ENCODE peak calls at places on chromosome 5, in eight cellular contexts. F, O, R, W, D, H, Y and T are unnamed samples.
A peak's percentile ranks its signal among the peaks of the same experiment; 100 is the strongest.

GRCh38 chr5:151363673-151364072 is 16.3 kb upstream of the SLC36A2 start:
- DNase-seq in W (no peak), O (no peak), F (no peak), Y (no peak), R (no peak), H (no peak), D (no peak), T (no peak)

GRCh38 chr5:151717390-151717789 is 30.7 kb upstream of the SPARC start:
- DNase-seq in Y (no peak), O (no peak), R (no peak), H (no peak), D (no peak), F (no peak), W (no peak), T (no peak)

GRCh38 chr5:151892393-151892792 is 32.3 kb downstream of the GLRA1 start:
- DNase-seq in Y (no peak), W (no peak), F (no peak), R (no peak), O (no peak), D (no peak), H (no peak), T (no peak)

GRCh38 chr5:149794338-149795023 is 64.4 kb downstream of the PPARGC1B start:
- DNase-seq in F (no peak), D (no peak), H (peak; percentile 65), W (no peak), R (no peak), Y (no peak), O (no peak), T (no peak)

GRCh38 chr5:83559141-83559785 is 87.7 kb downstream of the VCAN start:
- DNase-seq in D (no peak), F (no peak), R (peak; percentile 28), O (no peak), H (no peak), Y (no peak), W (no peak), T (no peak)

GRCh38 chr5:155106221-155106620 is 92.7 kb downstream of the KIF4B start:
- DNase-seq in O (no peak), Y (no peak), W (no peak), R (no peak), D (no peak), H (no peak), F (no peak), T (no peak)

GRCh38 chr5:170573119-170573518 is 69.3 kb downstream of the KCNIP1 start:
- DNase-seq in Y (no peak), F (no peak), R (no peak), O (no peak), H (no peak), D (no peak), W (no peak), T (no peak)

GRCh38 chr5:15682122-15682521 is 182.1 kb downstream of the FBXL7 start:
- DNase-seq in O (no peak), W (no peak), D (no peak), Y (no peak), F (no peak), H (no peak), R (no peak), T (no peak)

GRCh38 chr5:115530426-115530825 is 14.1 kb downstream of the FEM1C start:
- DNase-seq in H (no peak), D (peak; percentile 89), F (peak; percentile 24), R (no peak), Y (no peak), O (no peak), W (no peak), T (peak; percentile 71)

GRCh38 chr5:100683881-100684280 is 148.7 kb downstream of the FAM174A start:
- DNase-seq in R (no peak), W (no peak), D (no peak), H (no peak), F (no peak), Y (no peak), O (no peak), T (no peak)

GRCh38 chr5:502325-503079 is 21.7 kb downstream of the SLC9A3 start:
- DNase-seq in R (no peak), Y (no peak), O (no peak), H (no peak), D (no peak), F (no peak), W (no peak), T (no peak)

GRCh38 chr5:150209020-150209635 is 19.3 kb downstream of the SLC6A7 start:
- DNase-seq in D (peak; percentile 42), Y (no peak), W (no peak), F (peak; percentile 48), R (peak; percentile 84), H (no peak), O (no peak), T (no peak)

GRCh38 chr5:149061341-149061740 is 1.5 kb downstream of the SH3TC2 start:
- DNase-seq in R (no peak), O (no peak), W (no peak), D (no peak), F (no peak), Y (no peak), H (no peak), T (no peak)

GRCh38 chr5:172452398-172453205 is 1.7 kb downstream of the SH3PXD2B start:
- DNase-seq in W (no peak), D (peak; percentile 63), H (no peak), O (no peak), Y (no peak), R (peak; percentile 68), F (peak; percentile 65), T (peak; percentile 46)

GRCh38 chr5:81750308-81751008 is 439 bp downstream of the SSBP2 start:
- DNase-seq in D (no peak), Y (no peak), F (peak; percentile 63), R (no peak), W (peak; percentile 16), H (no peak), O (no peak), T (no peak)

GRCh38 chr5:142881076-142881466 is 110.9 kb downstream of the ARHGAP26 start:
- DNase-seq in W (no peak), D (peak; percentile 75), O (no peak), Y (peak; percentile 79), F (peak; percentile 71), R (peak; percentile 75), H (no peak), T (peak; percentile 60)

GRCh38 chr5:123875444-123876264 is 363.7 kb downstream of the CSNK1G3 start:
- DNase-seq in R (no peak), O (no peak), F (no peak), H (peak; percentile 32), D (no peak), W (no peak), Y (no peak), T (no peak)

GRCh38 chr5:177494356-177495195 is 2.8 kb downstream of the PDLIM7 start:
- DNase-seq in Y (peak; percentile 82), H (peak; percentile 83), D (peak; percentile 40), O (no peak), W (no peak), R (peak; percentile 91), F (peak; percentile 92), T (peak; percentile 85)

GRCh38 chr5:167754501-167754941 is 536.9 kb upstream of the WWC1 start:
- DNase-seq in W (no peak), R (no peak), Y (peak; percentile 36), F (peak; percentile 74), H (no peak), D (peak; percentile 38), O (no peak), T (no peak)

GRCh38 chr5:133289686-133290367 is 238.0 kb downstream of the HSPA4 start:
- DNase-seq in Y (no peak), W (no peak), F (no peak), D (no peak), H (no peak), O (no peak), R (no peak), T (no peak)

GRCh38 chr5:55897905-55898304 is 46.7 kb downstream of the IL31RA start:
- DNase-seq in F (peak; percentile 95), D (peak; percentile 98), H (peak; percentile 48), W (no peak), R (peak; percentile 83), Y (peak; percentile 93), O (no peak), T (peak; percentile 99)

GRCh38 chr5:171953860-171954701 is 52.4 kb downstream of the FBXW11 start:
- DNase-seq in R (peak; percentile 69), D (peak; percentile 15), W (no peak), Y (peak; percentile 51), H (no peak), F (peak; percentile 53), O (no peak), T (peak; percentile 22)

GRCh38 chr5:147849226-147849625 is 17.8 kb upstream of the SPINK1 start:
- DNase-seq in H (no peak), O (no peak), R (no peak), F (no peak), W (no peak), Y (no peak), D (no peak), T (no peak)

GRCh38 chr5:118126159-118126558 is 862.2 kb downstream of the DTWD2 start:
- DNase-seq in H (no peak), F (no peak), D (peak; percentile 2), W (no peak), O (no peak), Y (no peak), R (peak; percentile 27), T (no peak)

GRCh38 chr5:15703901-15704300 is 203.9 kb downstream of the FBXL7 start:
- DNase-seq in Y (no peak), F (peak; percentile 67), D (peak; percentile 79), R (no peak), H (no peak), O (no peak), W (no peak), T (no peak)

GRCh38 chr5:53366245-53366644 is 114.2 kb upstream of the FST start:
- DNase-seq in Y (no peak), O (no peak), W (no peak), R (no peak), D (no peak), H (no peak), F (no peak), T (no peak)

GRCh38 chr5:97909541-97909940 is 726.5 kb upstream of the RIOK2 start:
- DNase-seq in O (no peak), H (no peak), Y (no peak), F (no peak), R (no peak), D (no peak), W (no peak), T (no peak)